ENCODE peak calls at places on chromosomes 5 and 9, in eight cellular contexts. J is psoas muscle, W is mesenchymal stem cell, S is Karpas-422, O is GM23248, V is neural progenitor cell, C is heart left ventricle, B is mesendoderm. L is an unnamed sample. For H3K36me3, the result is how much of the 10 kb centered on the place peaks cover.

GRCh38 chr9:107733530-107733907 is 243.9 kb upstream of the KLF4 start:
- DNase-seq in O (peak), W (no peak), B (no peak), C (peak), S (no peak), J (peak), V (no peak), L (peak)

GRCh38 chr9:135224921-135225541 is 137.6 kb downstream of the OLFM1 start:
- DNase-seq in S (no peak), B (no peak), V (peak), O (no peak), W (no peak), C (peak), J (no peak), L (no peak)

GRCh38 chr9:97041898-97042297 is 3.0 kb upstream of the CTSV start:
- DNase-seq in V (no peak), B (no peak), O (no peak), S (no peak), W (no peak), J (no peak), C (no peak), L (no peak)

GRCh38 chr5:149237662-149238061 is 34.0 kb upstream of the AFAP1L1 start:
- DNase-seq in S (no peak), V (peak), B (peak), C (no peak), J (no peak), W (no peak), O (no peak), L (no peak)

GRCh38 chr5:171595401-171595800 is 176.0 kb downstream of the FGF18 start:
- DNase-seq in W (peak), C (no peak), S (no peak), J (no peak), V (no peak), O (peak), B (no peak), L (peak)

GRCh38 chr5:112574566-112574965 is 155.5 kb upstream of the EPB41L4A start:
- DNase-seq in S (no peak), O (no peak), V (no peak), J (no peak), C (no peak), B (no peak), W (no peak), L (no peak)

GRCh38 chr5:134070979-134071849 is 43.3 kb upstream of the TCF7 start:
- DNase-seq in S (no peak), V (peak), B (peak), J (no peak), W (no peak), O (peak), C (no peak), L (peak)

GRCh38 chr5:64285188-64286130 is 119.8 kb downstream of the RNF180 start:
- DNase-seq in V (no peak), B (no peak), W (no peak), O (no peak), C (no peak), S (no peak), J (no peak), L (no peak)

GRCh38 chr9:100619665-100620064 is 41.8 kb downstream of the CAVIN4 start:
- DNase-seq in S (no peak), C (no peak), O (no peak), V (no peak), B (no peak), J (no peak), W (no peak), L (no peak)

GRCh38 chr9:101387871-101388506 is 3.2 kb upstream of the BAAT start:
- DNase-seq in O (peak), V (peak), J (no peak), W (peak), B (peak), S (peak), C (no peak), L (no peak)

GRCh38 chr9:37549527-37549926 is 26.7 kb downstream of the FBXO10 start:
- DNase-seq in O (peak), C (no peak), W (peak), J (no peak), B (no peak), V (no peak), S (no peak), L (no peak)

GRCh38 chr5:137619191-137619870 is 116.6 kb downstream of the KLHL3 start:
- DNase-seq in S (no peak), O (peak), J (peak), C (peak), W (peak), V (no peak), B (no peak), L (peak)

GRCh38 chr5:154406231-154406630 is 39.6 kb upstream of the SAP30L start:
- DNase-seq in W (no peak), C (no peak), B (no peak), V (no peak), O (peak), J (no peak), S (no peak), L (no peak)

GRCh38 chr5:171914939-171915338 is 91.5 kb downstream of the FBXW11 start:
- DNase-seq in B (no peak), J (no peak), V (no peak), C (no peak), W (no peak), O (no peak), S (no peak), L (no peak)

GRCh38 chr5:42614509-42614908 is 142.1 kb upstream of the CCDC152 start:
- DNase-seq in V (no peak), O (peak), B (no peak), S (no peak), J (no peak), W (peak), C (no peak), L (no peak)

GRCh38 chr5:150410524-150411244 is 2.0 kb downstream of the CD74 start:
- DNase-seq in V (peak), C (peak), B (peak), S (peak), O (peak), W (peak), J (peak), L (peak)

GRCh38 chr5:76547242-76547890 is 75.8 kb downstream of the F2RL2 start:
- DNase-seq in O (peak), S (no peak), J (no peak), B (no peak), W (peak), C (no peak), V (no peak), L (no peak)

GRCh38 chr5:179867079-179867465 is 8.5 kb upstream of the MRNIP start:
- DNase-seq in V (no peak), S (no peak), C (no peak), B (no peak), O (no peak), W (no peak), J (no peak), L (no peak)
- H3K36me3 ChIP-seq in V (under half), S (under half), C (half or more), B (under half), O (under half), W (half or more), J (half or more), L (half or more)

GRCh38 chr9:137798901-137799629 is 78.5 kb upstream of the CACNA1B start:
- DNase-seq in B (no peak), V (no peak), C (no peak), S (no peak), W (no peak), O (no peak), J (no peak), L (no peak)
- H3K36me3 ChIP-seq in B (under half), V (under half), C (half or more), S (under half), W (half or more), O (under half), J (half or more), L (under half)

DNA sequence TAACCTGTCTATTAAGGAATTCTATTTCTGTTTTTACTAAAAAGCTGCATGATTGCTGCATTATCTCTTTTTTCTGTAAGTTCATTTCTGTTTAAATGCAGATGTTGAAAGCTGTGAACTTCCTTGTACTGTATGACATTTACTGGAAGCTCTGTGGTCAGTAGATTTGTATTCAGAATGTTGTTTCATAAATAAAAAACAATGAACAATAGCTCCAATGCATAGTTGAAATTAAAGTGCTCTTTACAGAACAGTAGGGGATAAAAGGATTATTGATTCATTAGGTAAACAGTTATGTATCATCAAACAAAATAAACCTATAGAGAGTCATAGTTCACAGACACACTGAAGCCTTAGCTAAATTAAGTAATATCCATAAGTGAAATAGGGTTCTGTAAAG is 46.4 kb upstream of the FKTN start:
- DNase-seq in W (no peak), S (no peak), J (no peak), O (no peak), B (no peak), C (no peak), V (no peak), L (no peak)
- H3K36me3 ChIP-seq in W (under half), S (under half), J (half or more), O (under half), B (under half), C (under half), V (under half), L (under half)

DNA sequence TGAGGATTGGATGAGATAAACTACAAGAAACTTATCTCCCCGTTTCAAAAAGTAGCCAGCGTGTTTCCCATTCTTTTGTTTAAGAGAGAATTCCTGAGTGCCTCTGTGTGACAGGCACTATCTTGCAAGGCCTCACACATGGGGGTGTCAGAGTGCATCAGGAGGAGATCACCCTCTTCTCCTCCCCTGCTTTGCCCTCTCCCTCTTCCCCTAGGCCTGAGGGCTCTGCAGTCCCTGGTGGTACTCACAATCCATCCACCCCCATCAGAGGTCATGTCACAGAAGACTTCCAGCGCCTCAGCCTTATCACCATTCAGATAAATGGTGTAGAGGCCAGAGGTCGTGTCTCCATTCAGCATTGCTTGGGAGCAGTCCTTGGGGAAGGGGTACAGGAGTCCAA is 88.0 kb downstream of the TNC start:
- DNase-seq in W (no peak), C (no peak), B (peak), J (no peak), V (no peak), S (no peak), O (no peak), L (no peak)
- H3K36me3 ChIP-seq in W (under half), C (under half), B (under half), J (under half), V (under half), S (under half), O (under half), L (under half)

DNA sequence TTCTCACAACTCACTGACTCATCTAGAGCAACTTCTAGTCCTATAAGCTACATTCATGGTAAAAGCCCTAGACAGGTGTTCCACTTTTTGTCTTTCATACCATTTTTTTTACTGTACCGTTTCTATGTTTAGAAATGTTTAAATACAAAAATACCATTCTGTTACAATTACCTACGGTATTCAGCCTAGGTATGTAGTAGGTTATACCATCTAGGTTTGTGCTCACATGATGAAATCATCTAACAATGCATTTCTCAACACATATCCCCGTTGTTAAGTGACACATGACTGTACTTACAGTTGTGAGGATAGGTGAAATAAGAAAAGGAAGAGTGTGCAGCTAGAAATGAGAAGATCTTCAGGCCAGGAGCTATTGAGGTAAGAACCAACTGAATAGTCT is 6.2 kb downstream of the CENPK start:
- DNase-seq in W (no peak), B (no peak), C (no peak), O (no peak), J (no peak), S (no peak), V (no peak), L (no peak)
- H3K36me3 ChIP-seq in W (under half), B (under half), C (under half), O (under half), J (under half), S (half or more), V (under half), L (half or more)

DNA sequence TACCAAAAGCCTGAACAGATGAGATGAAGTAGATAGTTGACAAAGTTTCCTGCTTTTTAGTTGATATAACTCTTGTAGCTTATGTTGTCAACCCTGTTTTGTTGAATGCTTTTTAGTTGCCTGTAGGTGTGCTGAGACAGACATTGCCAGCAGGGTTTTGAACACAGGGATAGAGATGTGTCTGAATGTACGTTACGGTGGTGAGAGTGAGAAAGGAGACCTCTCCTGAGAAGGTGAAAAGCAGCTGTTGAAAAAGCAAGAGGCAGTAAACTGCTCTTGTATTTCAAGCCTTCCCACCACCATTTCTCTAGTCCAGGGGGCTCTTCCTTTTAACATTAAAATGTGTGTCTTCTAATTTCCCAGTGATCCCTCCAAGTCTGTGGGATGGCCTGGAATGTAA is 14.7 kb downstream of the DNAJC21 start:
- DNase-seq in V (no peak), J (no peak), B (no peak), O (no peak), W (no peak), S (no peak), C (no peak), L (no peak)
- H3K36me3 ChIP-seq in V (under half), J (half or more), B (under half), O (under half), W (under half), S (half or more), C (half or more), L (under half)

DNA sequence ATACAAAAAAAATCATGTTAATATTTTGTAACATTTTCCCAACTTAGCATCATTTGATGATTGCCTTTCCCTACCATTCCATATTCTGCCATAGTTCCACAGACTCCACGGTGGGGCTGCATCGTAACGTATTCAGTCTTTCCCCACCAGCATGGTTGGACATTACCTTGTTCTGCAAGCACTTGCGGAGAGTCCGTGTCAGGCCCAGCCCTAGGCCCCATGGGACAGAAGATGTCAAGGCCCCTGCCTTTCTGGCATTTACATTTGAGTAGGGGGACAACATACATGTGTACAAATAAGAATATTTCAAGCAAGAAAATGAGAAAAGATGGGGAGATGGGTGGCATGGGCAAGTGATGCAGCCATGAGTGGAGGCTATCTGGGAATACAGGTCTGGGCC is 8.2 kb upstream of the PHF2 start:
- DNase-seq in S (no peak), C (no peak), J (no peak), V (no peak), W (no peak), B (no peak), O (no peak), L (no peak)
- H3K36me3 ChIP-seq in S (under half), C (under half), J (under half), V (under half), W (under half), B (under half), O (under half), L (under half)

DNA sequence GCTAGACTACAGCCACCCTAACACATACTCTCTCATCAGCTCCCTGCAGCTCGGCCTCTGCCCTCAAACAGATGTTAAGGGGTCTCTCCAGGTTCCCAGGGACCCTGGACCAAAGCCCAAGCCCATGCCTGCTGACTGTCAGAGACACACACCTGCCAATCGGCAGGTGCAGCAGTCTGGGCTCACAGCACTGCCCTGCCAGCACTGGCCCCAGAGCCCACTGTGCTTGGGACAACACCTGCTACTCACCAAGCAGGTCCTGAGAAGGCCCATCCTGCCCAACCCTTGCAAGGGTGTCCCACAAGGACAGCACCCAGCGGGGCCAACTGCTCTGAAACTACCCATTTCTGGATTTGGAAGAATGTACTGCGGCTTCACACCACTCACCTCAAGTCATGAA is 20.2 kb upstream of the ZDHHC11 start:
- DNase-seq in C (no peak), B (no peak), O (no peak), V (no peak), S (no peak), J (peak), W (no peak), L (no peak)
- H3K36me3 ChIP-seq in C (half or more), B (under half), O (under half), V (under half), S (under half), J (half or more), W (half or more), L (half or more)

GRCh38 chr9:137665226-137665625 is 46.4 kb downstream of the EHMT1 start:
- DNase-seq in C (no peak), J (no peak), S (no peak), O (no peak), B (no peak), W (no peak), V (no peak), L (no peak)

GRCh38 chr9:137663584-137663983 is 44.8 kb downstream of the EHMT1 start:
- DNase-seq in B (no peak), J (no peak), O (no peak), S (no peak), C (no peak), V (no peak), W (no peak), L (no peak)

GRCh38 chr9:137665697-137666504 is 47.1 kb downstream of the EHMT1 start:
- DNase-seq in W (no peak), S (no peak), O (peak), C (no peak), V (peak), J (no peak), B (peak), L (no peak)

GRCh38 chr9:137666505-137666809 is 47.7 kb downstream of the EHMT1 start:
- DNase-seq in O (no peak), S (no peak), B (no peak), J (no peak), V (no peak), C (no peak), W (no peak), L (no peak)

DNA sequence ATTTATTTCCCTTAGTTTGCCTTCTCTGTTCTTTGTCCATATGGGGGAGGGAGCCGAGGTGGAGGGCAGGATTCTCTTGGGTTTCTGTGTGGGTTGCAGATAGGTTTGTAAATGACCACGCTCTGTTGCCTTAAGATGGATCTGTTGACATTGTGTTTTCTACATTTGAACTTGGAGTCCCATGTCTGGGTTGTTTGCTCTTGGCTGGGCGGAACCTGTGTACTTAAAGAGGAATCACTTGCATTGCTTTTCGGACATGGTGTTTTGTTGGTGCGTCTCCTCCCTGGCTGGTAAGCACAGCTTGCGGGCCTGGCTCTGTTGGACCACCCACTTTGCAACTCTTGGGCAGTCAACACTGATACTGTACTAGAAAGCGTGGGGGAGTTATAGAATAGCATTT is 45.9 kb downstream of the EHMT1 start:
- DNase-seq in C (no peak), J (no peak), B (no peak), O (no peak), S (no peak), W (no peak), V (peak), L (no peak)
- H3K36me3 ChIP-seq in C (under half), J (under half), B (under half), O (under half), S (under half), W (under half), V (under half), L (under half)

L was measured in MG63.